ENCODE peak calls at places on chromosome 18, in four cellular contexts. One of them, this sample, is unnamed.

GRCh38 chr18:50696929-50697328 is 122.9 kb downstream of the MRO start:
- DNase-seq in BE2C: no peak
- DNase-seq in Peyer's patch: no peak
- DNase-seq in colonic mucosa: no peak
- DNase-seq in this sample: no peak

GRCh38 chr18:73408434-73408833 is 540.6 kb upstream of the NETO1 start:
- DNase-seq in BE2C: no peak
- DNase-seq in Peyer's patch: no peak
- DNase-seq in colonic mucosa: no peak
- DNase-seq in this sample: no peak

GRCh38 chr18:76396792-76397191 is 98.2 kb downstream of the ZNF516 start:
- DNase-seq in BE2C: no peak
- DNase-seq in Peyer's patch: no peak
- DNase-seq in colonic mucosa: no peak
- DNase-seq in this sample: no peak

GRCh38 chr18:29160123-29160522 is 983.2 kb upstream of the CDH2 start:
- DNase-seq in BE2C: no peak
- DNase-seq in Peyer's patch: no peak
- DNase-seq in colonic mucosa: no peak
- DNase-seq in this sample: no peak

GRCh38 chr18:44597797-44598196 is 82.9 kb upstream of the SETBP1 start:
- DNase-seq in BE2C: no peak
- DNase-seq in Peyer's patch: no peak
- DNase-seq in colonic mucosa: no peak
- DNase-seq in this sample: no peak

GRCh38 chr18:62389761-62390481 is 64.8 kb downstream of the TNFRSF11A start:
- DNase-seq in BE2C: no peak
- DNase-seq in Peyer's patch: no peak
- DNase-seq in colonic mucosa: no peak
- DNase-seq in this sample: no peak

GRCh38 chr18:80023173-80023572 is 11.1 kb upstream of the RBFA start:
- DNase-seq in BE2C: no peak
- DNase-seq in Peyer's patch: no peak
- DNase-seq in colonic mucosa: no peak
- DNase-seq in this sample: no peak

GRCh38 chr18:22983175-22983574 is 50.0 kb downstream of the RBBP8 start:
- DNase-seq in BE2C: no peak
- DNase-seq in Peyer's patch: no peak
- DNase-seq in colonic mucosa: no peak
- DNase-seq in this sample: peak

GRCh38 chr18:36532394-36532793 is 234.9 kb downstream of the FHOD3 start:
- DNase-seq in BE2C: no peak
- DNase-seq in Peyer's patch: no peak
- DNase-seq in colonic mucosa: no peak
- DNase-seq in this sample: no peak

GRCh38 chr18:54702687-54703086 is 111.6 kb downstream of the DYNAP start:
- DNase-seq in BE2C: no peak
- DNase-seq in Peyer's patch: no peak
- DNase-seq in colonic mucosa: no peak
- DNase-seq in this sample: no peak

GRCh38 chr18:59993560-59993959 is 93.8 kb downstream of the PMAIP1 start:
- DNase-seq in BE2C: no peak
- DNase-seq in Peyer's patch: no peak
- DNase-seq in colonic mucosa: no peak
- DNase-seq in this sample: no peak

GRCh38 chr18:37322497-37323035 is 243.0 kb downstream of the CELF4 start:
- DNase-seq in BE2C: peak
- DNase-seq in Peyer's patch: peak
- DNase-seq in colonic mucosa: peak
- DNase-seq in this sample: peak

GRCh38 chr18:74450626-74451025 is 6.5 kb downstream of the DIPK1C start:
- DNase-seq in BE2C: no peak
- DNase-seq in Peyer's patch: no peak
- DNase-seq in colonic mucosa: no peak
- DNase-seq in this sample: no peak

GRCh38 chr18:58196881-58197872 is 153.2 kb downstream of the NEDD4L start:
- DNase-seq in BE2C: no peak
- DNase-seq in Peyer's patch: no peak
- DNase-seq in colonic mucosa: peak
- DNase-seq in this sample: no peak

GRCh38 chr18:5527603-5528002 is 16.2 kb downstream of the EPB41L3 start:
- DNase-seq in BE2C: no peak
- DNase-seq in Peyer's patch: no peak
- DNase-seq in colonic mucosa: no peak
- DNase-seq in this sample: no peak

GRCh38 chr18:25169701-25170100 is 182.3 kb downstream of the ZNF521 start:
- DNase-seq in BE2C: no peak
- DNase-seq in Peyer's patch: no peak
- DNase-seq in colonic mucosa: no peak
- DNase-seq in this sample: no peak

GRCh38 chr18:54983041-54983686 is 23.9 kb upstream of the CCDC68 start:
- DNase-seq in BE2C: no peak
- DNase-seq in Peyer's patch: no peak
- DNase-seq in colonic mucosa: no peak
- DNase-seq in this sample: no peak

GRCh38 chr18:55763298-55763697 is 175.3 kb upstream of the TCF4 start:
- DNase-seq in BE2C: no peak
- DNase-seq in Peyer's patch: no peak
- DNase-seq in colonic mucosa: no peak
- DNase-seq in this sample: peak

GRCh38 chr18:79507076-79507545 is 111.4 kb downstream of the NFATC1 start:
- DNase-seq in BE2C: peak
- DNase-seq in Peyer's patch: peak
- DNase-seq in colonic mucosa: peak
- DNase-seq in this sample: no peak

GRCh38 chr18:78239090-78239457 is 740.5 kb upstream of the SALL3 start:
- DNase-seq in BE2C: no peak
- DNase-seq in Peyer's patch: no peak
- DNase-seq in colonic mucosa: no peak
- DNase-seq in this sample: no peak

GRCh38 chr18:74196220-74197119 is 48.1 kb downstream of the TIMM21 start:
- DNase-seq in BE2C: peak
- DNase-seq in Peyer's patch: peak
- DNase-seq in colonic mucosa: peak
- DNase-seq in this sample: peak

GRCh38 chr18:62651276-62652031 is 63.9 kb upstream of the PHLPP1 start:
- DNase-seq in BE2C: no peak
- DNase-seq in Peyer's patch: no peak
- DNase-seq in colonic mucosa: no peak
- DNase-seq in this sample: no peak

GRCh38 chr18:44818148-44818547 is 137.5 kb downstream of the SETBP1 start:
- DNase-seq in BE2C: no peak
- DNase-seq in Peyer's patch: peak
- DNase-seq in colonic mucosa: no peak
- DNase-seq in this sample: no peak

GRCh38 chr18:78912862-78913261 is 66.8 kb upstream of the SALL3 start:
- DNase-seq in BE2C: no peak
- DNase-seq in Peyer's patch: no peak
- DNase-seq in colonic mucosa: no peak
- DNase-seq in this sample: no peak

GRCh38 chr18:77054288-77054605 is 78.3 kb downstream of the MBP start:
- DNase-seq in BE2C: no peak
- DNase-seq in Peyer's patch: peak
- DNase-seq in colonic mucosa: no peak
- DNase-seq in this sample: no peak